ENCODE peak calls at places on chromosomes 1 and 21, in four cellular contexts. C is NB4, U is heart left ventricle, J is epithelial cell of esophagus. B is an unnamed sample.

GRCh38 chr1:59179673-59180072 is 117.2 kb upstream of the FGGY start:
- DNase-seq in C (no peak), U (no peak), J (peak; percentile 22), B (no peak)

GRCh38 chr21:15063821-15064575 is 802 bp downstream of the NRIP1 start:
- DNase-seq in C (no peak), U (peak; percentile 73), J (peak; percentile 37), B (no peak)

GRCh38 chr1:52111492-52111891 is 30.4 kb upstream of the ZFYVE9 start:
- DNase-seq in C (peak; percentile 44), U (no peak), J (no peak), B (no peak)

GRCh38 chr1:167880570-167880969 is 33.4 kb downstream of the ADCY10 start:
- DNase-seq in C (no peak), U (no peak), J (no peak), B (no peak)

GRCh38 chr1:170114916-170115315 is 30.8 kb upstream of the NTMT2 start:
- DNase-seq in C (peak; percentile 30), U (no peak), J (peak; percentile 60), B (no peak)

GRCh38 chr1:178189814-178190213 is 95.9 kb downstream of the RASAL2 start:
- DNase-seq in C (peak; percentile 74), U (no peak), J (peak; percentile 44), B (peak; percentile 4)

GRCh38 chr1:78155121-78155520 is 109.4 kb downstream of the GIPC2 start:
- DNase-seq in C (no peak), U (no peak), J (no peak), B (no peak)

GRCh38 chr21:35559128-35559831 is 501.0 kb downstream of the SETD4 start:
- DNase-seq in C (no peak), U (no peak), J (peak; percentile 9), B (no peak)

GRCh38 chr1:58251415-58252073 is 295.0 kb downstream of the OMA1 start:
- DNase-seq in C (peak; percentile 36), U (no peak), J (no peak), B (no peak)

GRCh38 chr1:32393136-32393535 is 1.1 kb downstream of the BSDC1 start:
- DNase-seq in C (no peak), U (no peak), J (peak; percentile 16), B (no peak)

GRCh38 chr21:36482181-36482580 is 2.3 kb upstream of the CLDN14 start:
- DNase-seq in C (no peak), U (no peak), J (no peak), B (no peak)

GRCh38 chr1:228416217-228416971 is at the start of gene TRIM17:
- DNase-seq in C (peak; percentile 40), U (no peak), J (peak; percentile 37), B (no peak)

GRCh38 chr21:43277481-43278351 is 108.9 kb downstream of the CRYAA start:
- DNase-seq in C (no peak), U (peak; percentile 68), J (peak; percentile 22), B (no peak)

GRCh38 chr1:31639543-31639942 is 5.1 kb downstream of the PEF1 start:
- DNase-seq in C (peak; percentile 58), U (no peak), J (peak; percentile 89), B (no peak)

GRCh38 chr1:119674835-119675289 is 26.8 kb upstream of the ZNF697 start:
- DNase-seq in C (peak; percentile 69), U (peak; percentile 47), J (peak; percentile 93), B (no peak)

GRCh38 chr1:5597991-5598823 is 394.0 kb downstream of the NPHP4 start:
- DNase-seq in C (peak; percentile 7), U (no peak), J (no peak), B (no peak)
- TF ChIP-seq CTCF in C (no peak), U (no peak), J (no peak), B (peak; percentile 35)

DNA sequence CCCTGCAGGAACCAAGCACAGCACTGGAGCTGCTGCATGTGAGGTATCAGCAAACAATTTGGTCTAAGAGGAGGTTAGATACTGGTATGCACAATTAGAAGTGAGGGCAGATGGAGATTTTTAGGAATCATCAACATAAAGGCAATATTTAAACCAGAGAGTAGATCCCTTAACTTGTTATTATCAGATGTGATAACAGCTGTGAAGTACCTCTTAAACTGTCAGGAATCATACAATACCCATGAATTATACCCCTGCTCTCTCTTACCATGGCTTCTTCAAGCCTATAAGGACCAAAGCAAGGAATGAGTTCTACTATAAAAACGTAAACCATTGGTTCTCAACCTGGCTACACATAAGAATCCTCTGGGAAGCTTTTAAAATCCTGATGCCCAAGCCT is 3.9 kb downstream of the BCAR3 start:
- DNase-seq in C (no peak), U (no peak), J (no peak), B (no peak)
- H3K4me3 ChIP-seq in C (no peak overlapping the region), U (no peak overlapping the region), J (no peak overlapping the region), B (no peak overlapping the region)

GRCh38 chr1:211737115-211738035 is 62.0 kb upstream of the NEK2 start:
- DNase-seq in C (no peak), U (no peak), J (no peak), B (no peak)
- TF ChIP-seq CTCF in C (no peak), U (no peak), J (no peak), B (no peak)

DNA sequence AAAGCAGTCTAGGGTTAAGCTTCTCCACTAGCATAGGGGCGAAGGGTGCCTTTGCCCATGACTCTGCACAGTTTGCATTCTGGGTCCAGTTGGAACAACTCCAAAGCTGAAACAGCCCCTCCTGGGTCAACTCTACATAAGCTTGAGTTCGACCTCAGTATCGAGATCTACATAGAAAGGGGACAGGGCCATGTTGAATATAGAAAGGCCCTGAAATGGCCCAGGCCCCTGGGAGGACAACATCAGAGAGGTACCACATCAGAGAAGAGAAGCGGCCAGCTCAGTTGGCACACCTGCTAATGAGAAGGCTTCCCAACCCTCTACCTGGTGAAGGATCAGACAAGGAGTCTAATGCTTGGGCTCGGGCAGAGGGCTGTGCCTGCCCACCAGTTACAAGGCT is 1.6 kb downstream of the DENND2D start:
- DNase-seq in C (no peak), U (no peak), J (no peak), B (no peak)
- H3K4me3 ChIP-seq in C (no peak overlapping the region), U (no peak overlapping the region), J (no peak overlapping the region), B (peak overlapping the region; percentile 66)

GRCh38 chr1:232630047-232630893 is at the start of gene SIPA1L2:
- DNase-seq in C (peak; percentile 89), U (peak; percentile 96), J (peak; percentile 94), B (peak; percentile 34)
- TF ChIP-seq CTCF in C (peak; percentile 45), U (peak; percentile 54), J (peak; percentile 62), B (peak; percentile 40)

DNA sequence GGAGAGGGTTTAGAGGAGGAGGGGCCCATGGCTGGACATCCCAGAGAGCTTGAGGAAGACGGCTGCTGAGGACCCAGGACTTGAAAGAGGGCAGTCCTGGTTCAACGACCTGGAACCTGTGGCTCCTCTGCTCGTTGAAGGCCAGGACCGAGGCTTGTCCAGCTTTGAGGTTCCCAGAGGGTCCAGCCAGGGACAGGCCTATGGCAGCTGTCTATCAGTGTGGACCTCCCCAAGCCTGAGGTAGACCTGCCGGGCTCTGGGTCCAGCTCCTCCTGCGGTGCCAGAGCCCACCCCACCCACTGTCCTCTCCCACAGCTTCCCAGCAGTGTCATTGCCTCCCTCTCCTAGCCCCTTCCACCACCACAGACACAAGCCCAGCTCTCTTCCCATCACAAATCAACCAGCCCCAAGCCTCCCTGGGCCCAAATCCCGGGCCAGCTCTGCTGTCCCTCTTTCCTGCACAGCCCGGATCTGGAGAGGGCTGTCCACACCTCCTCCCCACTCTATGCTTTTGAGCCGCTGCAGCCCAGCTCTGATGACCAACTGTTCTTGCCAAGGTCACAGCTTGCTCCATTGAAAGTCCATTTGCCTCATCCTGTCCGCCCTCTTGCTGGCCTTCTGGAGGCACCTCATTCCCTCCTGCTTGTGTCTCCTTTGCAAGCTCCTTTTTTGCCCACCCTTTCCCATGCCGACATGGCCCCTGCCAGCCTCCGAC is 48.7 kb upstream of the EDN2 start:
- DNase-seq in C (no peak), U (peak; percentile 23), J (no peak), B (no peak)
- H3K4me3 ChIP-seq in C (no peak overlapping the region), U (no peak overlapping the region), J (no peak overlapping the region), B (no peak overlapping the region)

DNA sequence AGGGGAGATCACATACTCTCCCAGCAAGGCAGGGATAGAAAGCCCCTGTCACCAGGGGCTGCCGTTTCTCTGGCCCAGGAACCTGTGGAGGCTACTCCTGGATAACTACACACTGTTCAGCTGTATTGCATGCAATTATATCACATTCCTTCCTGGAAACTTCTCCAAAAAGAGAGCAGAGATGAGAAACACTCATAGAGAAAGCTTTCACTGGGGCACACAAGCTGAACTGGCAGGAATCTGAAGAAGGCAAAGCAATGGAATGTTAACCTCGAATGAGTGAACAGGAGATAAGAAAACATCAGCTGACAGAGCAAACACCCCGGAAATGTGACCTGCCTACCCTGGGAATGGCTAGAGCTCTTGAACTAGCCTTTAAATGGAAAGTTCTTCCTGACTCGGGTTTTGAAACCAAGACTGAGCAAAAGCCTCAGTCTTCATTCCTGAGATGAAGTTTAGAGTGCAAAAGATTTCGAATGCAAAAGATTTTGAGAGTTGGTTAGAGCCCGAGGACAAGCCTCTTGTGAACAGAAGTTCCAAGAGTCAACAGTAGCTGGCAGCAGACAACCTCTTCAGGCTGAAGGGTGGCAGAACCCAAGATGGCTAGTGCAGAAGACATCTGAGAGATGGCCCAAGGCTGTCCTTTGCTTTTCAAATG is 32.3 kb downstream of the CCN1 start:
- DNase-seq in C (peak; percentile 12), U (no peak), J (peak; percentile 56), B (no peak)
- TF ChIP-seq CTCF in C (peak; percentile 17), U (no peak), J (peak; percentile 55), B (peak; percentile 67)

GRCh38 chr1:224959656-224960055 is 30.2 kb downstream of the DNAH14 start:
- DNase-seq in C (no peak), U (no peak), J (no peak), B (no peak)

GRCh38 chr1:224959121-224959520 is 29.6 kb downstream of the DNAH14 start:
- DNase-seq in C (no peak), U (no peak), J (no peak), B (no peak)

DNA sequence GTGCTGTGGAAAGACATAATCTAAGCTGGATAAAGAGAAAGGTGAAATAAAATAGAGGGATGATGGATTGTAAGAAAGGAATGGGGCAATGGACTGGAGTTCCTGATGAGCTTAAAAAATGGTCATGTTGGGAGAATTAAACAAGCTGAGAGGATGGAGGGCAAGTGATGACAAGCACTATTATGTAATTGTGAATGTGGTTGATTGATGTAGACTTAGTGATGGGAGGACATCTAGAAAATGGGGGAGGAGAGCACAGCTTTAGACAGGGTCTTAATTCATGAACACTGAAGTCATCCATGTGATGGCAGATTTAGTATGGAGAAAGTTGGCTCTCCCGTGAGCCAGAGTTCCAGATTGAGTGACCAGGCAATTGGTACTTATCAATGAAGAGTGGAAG is 29.0 kb downstream of the DNAH14 start:
- DNase-seq in C (no peak), U (no peak), J (no peak), B (no peak)
- H3K4me3 ChIP-seq in C (no peak overlapping the region), U (no peak overlapping the region), J (no peak overlapping the region), B (no peak overlapping the region)

GRCh38 chr1:116847688-116848531 is 61.8 kb upstream of the PTGFRN start:
- DNase-seq in C (no peak), U (peak; percentile 62), J (peak; percentile 55), B (no peak)

GRCh38 chr1:116844775-116845174 is 64.9 kb upstream of the PTGFRN start:
- DNase-seq in C (no peak), U (no peak), J (no peak), B (no peak)

GRCh38 chr1:116847175-116847574 is 62.5 kb upstream of the PTGFRN start:
- DNase-seq in C (no peak), U (no peak), J (no peak), B (no peak)

GRCh38 chr1:116841569-116842364 is 67.9 kb upstream of the PTGFRN start:
- DNase-seq in C (no peak), U (no peak), J (no peak), B (no peak)

GRCh38 chr1:116842654-116843053 is 67.1 kb upstream of the PTGFRN start:
- DNase-seq in C (no peak), U (no peak), J (peak; percentile 29), B (no peak)
- TF ChIP-seq CTCF in C (no peak), U (no peak), J (peak; percentile 19), B (no peak)

B was measured in GM12864.